ENCODE peak calls at places on chromosomes 7 and 10, in seven cellular contexts. A is HEK293T, P is OCI-LY7, N is brain microvascular endothelial cell, C is prostate gland, Z is neuronal stem cell, G is neural progenitor cell. R is an unnamed sample.

GRCh38 chr10:118725784-118726507 is 28.8 kb downstream of the CACUL1 start:
- DNase-seq in A (no peak), P (no peak), N (peak), C (no peak), Z (no peak), G (no peak), R (no peak)

GRCh38 chr10:101080933-101081546 is 19.3 kb downstream of the KAZALD1 start:
- DNase-seq in A (peak), P (no peak), N (no peak), C (no peak), Z (peak), G (peak), R (peak)

GRCh38 chr7:21967500-21968099 is 21.9 kb upstream of the CDCA7L start:
- DNase-seq in A (no peak), P (peak), N (peak), C (no peak), Z (no peak), G (no peak), R (no peak)

GRCh38 chr7:83301416-83301815 is 138.7 kb upstream of the PCLO start:
- DNase-seq in A (no peak), P (no peak), N (peak), C (no peak), Z (no peak), G (no peak), R (no peak)

GRCh38 chr7:151793531-151793935 is 83.4 kb downstream of the PRKAG2 start:
- DNase-seq in A (no peak), P (no peak), N (no peak), C (no peak), Z (no peak), G (no peak), R (no peak)

GRCh38 chr7:36119005-36119711 is 33.9 kb upstream of the EEPD1 start:
- DNase-seq in A (no peak), P (no peak), N (peak), C (peak), Z (no peak), G (no peak), R (no peak)

GRCh38 chr7:154423219-154423618 is 371.0 kb downstream of the DPP6 start:
- DNase-seq in A (no peak), P (no peak), N (no peak), C (peak), Z (no peak), G (no peak), R (no peak)

GRCh38 chr10:132407846-132408278 is 10.9 kb downstream of the PWWP2B start:
- DNase-seq in A (no peak), P (peak), N (peak), C (peak), Z (no peak), G (no peak), R (peak)

GRCh38 chr7:23261843-23262452 is 15.4 kb downstream of the GPNMB start:
- DNase-seq in A (peak), P (peak), N (peak), C (no peak), Z (peak), G (peak), R (peak)

GRCh38 chr10:110336111-110336721 is 31.5 kb upstream of the SMNDC1 start:
- DNase-seq in A (no peak), P (no peak), N (peak), C (no peak), Z (peak), G (peak), R (peak)

GRCh38 chr10:62818426-62819011 is 2.4 kb upstream of the EGR2 start:
- DNase-seq in A (peak), P (no peak), N (no peak), C (no peak), Z (peak), G (peak), R (peak)

GRCh38 chr7:117715784-117716445 is 157.3 kb downstream of the CTTNBP2 start:
- DNase-seq in A (peak), P (peak), N (peak), C (peak), Z (peak), G (peak), R (peak)

GRCh38 chr10:51063659-51064535 is 10.4 kb upstream of the PRKG1 start:
- DNase-seq in A (no peak), P (peak), N (no peak), C (no peak), Z (no peak), G (peak), R (peak)

GRCh38 chr7:151880688-151881087 is 3.8 kb upstream of the PRKAG2 start:
- DNase-seq in A (no peak), P (no peak), N (no peak), C (no peak), Z (no peak), G (no peak), R (no peak)

GRCh38 chr10:129140861-129141260 is 326.2 kb upstream of the MGMT start:
- DNase-seq in A (no peak), P (peak), N (no peak), C (no peak), Z (no peak), G (no peak), R (no peak)

GRCh38 chr10:124130198-124130597 is 36.8 kb upstream of the CHST15 start:
- DNase-seq in A (no peak), P (no peak), N (no peak), C (no peak), Z (no peak), G (no peak), R (no peak)

GRCh38 chr7:11548532-11548931 is 283.5 kb downstream of the THSD7A start:
- DNase-seq in A (no peak), P (no peak), N (no peak), C (no peak), Z (no peak), G (no peak), R (no peak)

GRCh38 chr7:20201380-20201779 is 15.8 kb downstream of the MACC1 start:
- DNase-seq in A (no peak), P (peak), N (no peak), C (no peak), Z (no peak), G (peak), R (peak)

GRCh38 chr7:98641646-98642489 is 24.8 kb downstream of the NPTX2 start:
- DNase-seq in A (no peak), P (peak), N (no peak), C (no peak), Z (no peak), G (no peak), R (peak)

GRCh38 chr7:26603631-26604030 is 260.8 kb downstream of the SKAP2 start:
- DNase-seq in A (no peak), P (no peak), N (no peak), C (no peak), Z (no peak), G (no peak), R (peak)

GRCh38 chr7:2451171-2452073 is 24.8 kb downstream of the GRIFIN start:
- DNase-seq in A (peak), P (peak), N (peak), C (peak), Z (peak), G (peak), R (peak)

GRCh38 chr10:98879486-98879885 is 356.2 kb downstream of the HPSE2 start:
- DNase-seq in A (no peak), P (no peak), N (no peak), C (no peak), Z (no peak), G (no peak), R (peak)

GRCh38 chr10:121702351-121703320 is 104.4 kb upstream of the FGFR2 start:
- DNase-seq in A (no peak), P (no peak), N (peak), C (no peak), Z (no peak), G (no peak), R (no peak)

GRCh38 chr10:100896876-100897461 is 15.8 kb upstream of the SLF2 start:
- DNase-seq in A (peak), P (no peak), N (peak), C (no peak), Z (no peak), G (no peak), R (no peak)

GRCh38 chr7:22833113-22833512 is 10.5 kb upstream of the TOMM7 start:
- DNase-seq in A (no peak), P (no peak), N (no peak), C (no peak), Z (no peak), G (no peak), R (no peak)

GRCh38 chr10:6023661-6024333 is 38.4 kb downstream of the IL2RA start:
- DNase-seq in A (no peak), P (no peak), N (no peak), C (peak), Z (no peak), G (no peak), R (no peak)

GRCh38 chr7:107982918-107983389 is 20.0 kb downstream of the LAMB1 start:
- DNase-seq in A (no peak), P (no peak), N (no peak), C (peak), Z (no peak), G (no peak), R (no peak)

GRCh38 chr7:102061981-102062390 is 224.7 kb upstream of the SH2B2 start:
- DNase-seq in A (no peak), P (peak), N (no peak), C (no peak), Z (no peak), G (no peak), R (no peak)

GRCh38 chr10:1074063-1074747 is 18.0 kb downstream of the WDR37 start:
- DNase-seq in A (no peak), P (no peak), N (no peak), C (no peak), Z (no peak), G (no peak), R (peak)

GRCh38 chr7:46139079-46139478 is 218.0 kb upstream of the IGFBP3 start:
- DNase-seq in A (no peak), P (no peak), N (peak), C (no peak), Z (no peak), G (no peak), R (no peak)

GRCh38 chr10:129586897-129587443 is 119.9 kb downstream of the MGMT start:
- DNase-seq in A (no peak), P (peak), N (no peak), C (no peak), Z (no peak), G (no peak), R (peak)

GRCh38 chr10:102775973-102776669 is 32.4 kb downstream of the WBP1L start:
- DNase-seq in A (peak), P (no peak), N (peak), C (peak), Z (no peak), G (peak), R (peak)

GRCh38 chr10:132464256-132465192 is 67.5 kb downstream of the PWWP2B start:
- DNase-seq in A (no peak), P (no peak), N (no peak), C (peak), Z (no peak), G (no peak), R (no peak)

GRCh38 chr7:21412291-21412896 is 15.5 kb upstream of the SP4 start:
- DNase-seq in A (no peak), P (no peak), N (no peak), C (no peak), Z (no peak), G (no peak), R (no peak)

GRCh38 chr7:54888067-54888735 is 129.2 kb upstream of the SEC61G start:
- DNase-seq in A (no peak), P (no peak), N (no peak), C (no peak), Z (peak), G (peak), R (peak)

R was measured in GM23338.